ENCODE peak calls at places on chromosomes 7 and 10, in seven cellular contexts. O, G, P, J, I, S and L are unnamed samples.
A peak's percentile ranks its signal among the peaks of the same experiment; 100 is the strongest.

GRCh38 chr7:140506788-140507464 is 27.6 kb upstream of the MKRN1 start:
- DNase-seq in O (no peak), G (no peak), P (peak; percentile 96), J (peak; percentile 42), I (peak; percentile 48), S (peak; percentile 71), L (no peak)

GRCh38 chr10:49633327-49634045 is 19.6 kb downstream of the CHAT start:
- DNase-seq in O (no peak), G (no peak), P (no peak), J (no peak), I (no peak), S (peak; percentile 18), L (no peak)

GRCh38 chr7:157019718-157020451 is 9.4 kb upstream of the MNX1 start:
- DNase-seq in O (no peak), G (no peak), P (no peak), J (no peak), I (no peak), S (no peak), L (no peak)

GRCh38 chr7:113921363-113921762 is 2.6 kb upstream of the PPP1R3A start:
- DNase-seq in O (no peak), G (no peak), P (no peak), J (no peak), I (no peak), S (no peak), L (no peak)

GRCh38 chr7:141225916-141226618 is 152.2 kb downstream of the TMEM178B start:
- DNase-seq in O (no peak), G (no peak), P (no peak), J (peak; percentile 22), I (no peak), S (no peak), L (no peak)

GRCh38 chr7:28529755-28530154 is 117.4 kb downstream of the CREB5 start:
- DNase-seq in O (no peak), G (no peak), P (no peak), J (no peak), I (no peak), S (no peak), L (no peak)

GRCh38 chr10:124653811-124654651 is 90.1 kb downstream of the FAM53B start:
- DNase-seq in O (no peak), G (no peak), P (no peak), J (no peak), I (no peak), S (no peak), L (no peak)

GRCh38 chr7:98151884-98152283 is 45.2 kb downstream of the LMTK2 start:
- DNase-seq in O (no peak), G (no peak), P (no peak), J (no peak), I (no peak), S (no peak), L (no peak)

GRCh38 chr7:76047305-76047810 is 442 bp downstream of the STYXL1 start:
- DNase-seq in O (no peak), G (no peak), P (no peak), J (no peak), I (no peak), S (no peak), L (peak; percentile 2)

GRCh38 chr7:867406-868188 is 8.8 kb upstream of the GET4 start:
- DNase-seq in O (no peak), G (no peak), P (no peak), J (peak; percentile 14), I (no peak), S (no peak), L (no peak)

GRCh38 chr7:113267271-113267670 is 148.9 kb upstream of the SMIM30 start:
- DNase-seq in O (no peak), G (no peak), P (no peak), J (peak; percentile 65), I (no peak), S (no peak), L (no peak)

GRCh38 chr10:28839600-28840007 is 162.3 kb downstream of the BAMBI start:
- DNase-seq in O (no peak), G (no peak), P (peak; percentile 76), J (peak; percentile 27), I (no peak), S (no peak), L (no peak)

GRCh38 chr10:60299961-60300883 is 89.5 kb downstream of the ANK3 start:
- DNase-seq in O (no peak), G (peak; percentile 66), P (no peak), J (no peak), I (peak; percentile 17), S (no peak), L (no peak)

GRCh38 chr10:3770611-3771110 is 14.3 kb downstream of the KLF6 start:
- DNase-seq in O (no peak), G (no peak), P (no peak), J (no peak), I (no peak), S (no peak), L (no peak)

GRCh38 chr10:124065382-124066155 is 27.8 kb downstream of the CHST15 start:
- DNase-seq in O (no peak), G (no peak), P (no peak), J (no peak), I (no peak), S (no peak), L (no peak)

GRCh38 chr10:48273741-48274140 is 755 bp downstream of the FRMPD2 start:
- DNase-seq in O (no peak), G (no peak), P (no peak), J (no peak), I (no peak), S (no peak), L (no peak)

GRCh38 chr10:120734476-120735078 is 116.6 kb upstream of the WDR11 start:
- DNase-seq in O (no peak), G (no peak), P (no peak), J (no peak), I (no peak), S (no peak), L (no peak)

GRCh38 chr10:70145666-70146488 is 623 bp downstream of the TYSND1 start:
- DNase-seq in O (peak; percentile 51), G (no peak), P (no peak), J (peak; percentile 59), I (no peak), S (no peak), L (peak; percentile 68)

GRCh38 chr10:86914734-86915133 is 42.7 kb downstream of the MMRN2 start:
- DNase-seq in O (no peak), G (no peak), P (no peak), J (no peak), I (no peak), S (no peak), L (no peak)

GRCh38 chr7:140397784-140398750 is at the start of gene SLC37A3:
- DNase-seq in O (peak; percentile 82), G (peak; percentile 20), P (peak; percentile 61), J (peak; percentile 65), I (peak; percentile 11), S (peak; percentile 20), L (peak; percentile 84)

GRCh38 chr7:115678049-115678982 is 352.2 kb downstream of the TFEC start:
- DNase-seq in O (no peak), G (no peak), P (peak; percentile 41), J (no peak), I (peak; percentile 82), S (no peak), L (no peak)

GRCh38 chr7:28498636-28499035 is 86.3 kb downstream of the CREB5 start:
- DNase-seq in O (no peak), G (no peak), P (no peak), J (no peak), I (no peak), S (no peak), L (no peak)

GRCh38 chr10:75512534-75512933 is 81.1 kb downstream of the LRMDA start:
- DNase-seq in O (no peak), G (no peak), P (peak; percentile 85), J (no peak), I (no peak), S (no peak), L (no peak)

GRCh38 chr7:73721237-73721848 is 1.9 kb upstream of the STX1A start:
- DNase-seq in O (no peak), G (no peak), P (peak; percentile 15), J (no peak), I (no peak), S (peak; percentile 27), L (no peak)

GRCh38 chr10:104322416-104322782 is 15.9 kb downstream of the ITPRIP start:
- DNase-seq in O (no peak), G (no peak), P (peak; percentile 50), J (no peak), I (no peak), S (no peak), L (no peak)

GRCh38 chr7:37093257-37093656 is 355.4 kb downstream of the ELMO1 start:
- DNase-seq in O (no peak), G (no peak), P (no peak), J (no peak), I (no peak), S (no peak), L (no peak)

GRCh38 chr7:131302876-131303707 is 24.6 kb upstream of the MKLN1 start:
- DNase-seq in O (no peak), G (no peak), P (peak; percentile 23), J (peak; percentile 42), I (no peak), S (no peak), L (no peak)

GRCh38 chr7:107966701-107967100 is 36.3 kb downstream of the LAMB1 start:
- DNase-seq in O (no peak), G (peak; percentile 68), P (peak; percentile 62), J (peak; percentile 94), I (no peak), S (peak; percentile 44), L (no peak)

GRCh38 chr7:141272417-141272816 is 198.6 kb downstream of the TMEM178B start:
- DNase-seq in O (no peak), G (no peak), P (no peak), J (no peak), I (no peak), S (no peak), L (no peak)

GRCh38 chr7:21383217-21383832 is 44.6 kb upstream of the SP4 start:
- DNase-seq in O (no peak), G (no peak), P (no peak), J (no peak), I (no peak), S (no peak), L (no peak)

GRCh38 chr7:27110163-27110976 is 7.9 kb upstream of the HOXA2 start:
- DNase-seq in O (no peak), G (no peak), P (no peak), J (no peak), I (no peak), S (no peak), L (no peak)

GRCh38 chr7:75762350-75762917 is 9.6 kb downstream of the CCL26 start:
- DNase-seq in O (no peak), G (no peak), P (peak; percentile 45), J (peak; percentile 61), I (peak; percentile 66), S (peak; percentile 15), L (no peak)

GRCh38 chr10:76026176-76026771 is 594.9 kb downstream of the LRMDA start:
- DNase-seq in O (no peak), G (no peak), P (no peak), J (no peak), I (no peak), S (no peak), L (no peak)

GRCh38 chr7:1230411-1231213 is 2.1 kb upstream of the UNCX start:
- DNase-seq in O (no peak), G (no peak), P (no peak), J (no peak), I (no peak), S (no peak), L (no peak)

GRCh38 chr7:92246363-92247101 is 758 bp downstream of the ANKIB1 start:
- DNase-seq in O (peak; percentile 6), G (no peak), P (no peak), J (peak; percentile 25), I (no peak), S (no peak), L (peak; percentile 6)